ENCODE peak calls at places on chromosome 6, in five cellular contexts. One of them, this sample, is unnamed.

GRCh38 chr6:45786243-45786795 is 229.3 kb downstream of the CLIC5 start:
- DNase-seq in DMS79 treated with DMSO at 0.1 percent for 48 hours: peak
- DNase-seq in CD8-positive, alpha-beta T cell: no peak
- DNase-seq in foreskin fibroblast: peak
- DNase-seq in endothelial cell: no peak
- DNase-seq in this sample: peak

GRCh38 chr6:109628158-109629000 is 62.6 kb downstream of the AK9 start:
- DNase-seq in foreskin fibroblast: no peak
- DNase-seq in DMS79 treated with DMSO at 0.1 percent for 48 hours: no peak
- DNase-seq in CD8-positive, alpha-beta T cell: no peak
- DNase-seq in endothelial cell: no peak
- DNase-seq in this sample: no peak

GRCh38 chr6:13290335-13290734 is 38.0 kb downstream of the TBC1D7 start:
- DNase-seq in DMS79 treated with DMSO at 0.1 percent for 48 hours: no peak
- DNase-seq in CD8-positive, alpha-beta T cell: no peak
- DNase-seq in foreskin fibroblast: no peak
- DNase-seq in endothelial cell: no peak
- DNase-seq in this sample: no peak

GRCh38 chr6:10412948-10413849 is 1.7 kb downstream of the TFAP2A start:
- DNase-seq in endothelial cell: no peak
- DNase-seq in CD8-positive, alpha-beta T cell: no peak
- DNase-seq in DMS79 treated with DMSO at 0.1 percent for 48 hours: no peak
- DNase-seq in foreskin fibroblast: peak
- DNase-seq in this sample: peak

GRCh38 chr6:108961985-108962384 is 113.8 kb downstream of the ARMC2 start:
- DNase-seq in foreskin fibroblast: peak
- DNase-seq in endothelial cell: no peak
- DNase-seq in CD8-positive, alpha-beta T cell: no peak
- DNase-seq in DMS79 treated with DMSO at 0.1 percent for 48 hours: no peak
- DNase-seq in this sample: no peak

GRCh38 chr6:14187408-14187807 is 69.8 kb downstream of the CD83 start:
- DNase-seq in foreskin fibroblast: no peak
- DNase-seq in CD8-positive, alpha-beta T cell: no peak
- DNase-seq in DMS79 treated with DMSO at 0.1 percent for 48 hours: no peak
- DNase-seq in endothelial cell: no peak
- DNase-seq in this sample: no peak

GRCh38 chr6:84568971-84569370 is 195.4 kb downstream of the TBX18 start:
- DNase-seq in DMS79 treated with DMSO at 0.1 percent for 48 hours: no peak
- DNase-seq in endothelial cell: no peak
- DNase-seq in foreskin fibroblast: peak
- DNase-seq in CD8-positive, alpha-beta T cell: no peak
- DNase-seq in this sample: peak

GRCh38 chr6:453152-453551 is 61.6 kb downstream of the IRF4 start:
- DNase-seq in endothelial cell: no peak
- DNase-seq in DMS79 treated with DMSO at 0.1 percent for 48 hours: no peak
- DNase-seq in foreskin fibroblast: peak
- DNase-seq in CD8-positive, alpha-beta T cell: no peak
- DNase-seq in this sample: peak

GRCh38 chr6:132298344-132298949 is 102.8 kb downstream of the MOXD1 start:
- DNase-seq in endothelial cell: peak
- DNase-seq in CD8-positive, alpha-beta T cell: peak
- DNase-seq in DMS79 treated with DMSO at 0.1 percent for 48 hours: no peak
- DNase-seq in foreskin fibroblast: peak
- DNase-seq in this sample: peak

GRCh38 chr6:16976418-16977183 is 125.2 kb upstream of the STMND1 start:
- DNase-seq in endothelial cell: no peak
- DNase-seq in CD8-positive, alpha-beta T cell: no peak
- DNase-seq in foreskin fibroblast: no peak
- DNase-seq in DMS79 treated with DMSO at 0.1 percent for 48 hours: no peak
- DNase-seq in this sample: no peak

GRCh38 chr6:106518748-106519147 is 110.5 kb downstream of the RTN4IP1 start:
- DNase-seq in foreskin fibroblast: no peak
- DNase-seq in CD8-positive, alpha-beta T cell: no peak
- DNase-seq in endothelial cell: no peak
- DNase-seq in DMS79 treated with DMSO at 0.1 percent for 48 hours: no peak
- DNase-seq in this sample: no peak

GRCh38 chr6:135114355-135115145 is 59.9 kb upstream of the HBS1L start:
- DNase-seq in foreskin fibroblast: no peak
- DNase-seq in endothelial cell: no peak
- DNase-seq in CD8-positive, alpha-beta T cell: no peak
- DNase-seq in DMS79 treated with DMSO at 0.1 percent for 48 hours: no peak
- DNase-seq in this sample: no peak

GRCh38 chr6:26233608-26234420 is 131.2 kb upstream of the BTN3A2 start:
- DNase-seq in endothelial cell: no peak
- DNase-seq in DMS79 treated with DMSO at 0.1 percent for 48 hours: no peak
- DNase-seq in foreskin fibroblast: peak
- DNase-seq in CD8-positive, alpha-beta T cell: peak
- DNase-seq in this sample: no peak

GRCh38 chr6:130037207-130037811 is 18.9 kb downstream of the L3MBTL3 start:
- DNase-seq in foreskin fibroblast: peak
- DNase-seq in DMS79 treated with DMSO at 0.1 percent for 48 hours: no peak
- DNase-seq in endothelial cell: no peak
- DNase-seq in CD8-positive, alpha-beta T cell: no peak
- DNase-seq in this sample: no peak

GRCh38 chr6:72857791-72858190 is 235.9 kb downstream of the KCNQ5 start:
- DNase-seq in DMS79 treated with DMSO at 0.1 percent for 48 hours: no peak
- DNase-seq in foreskin fibroblast: peak
- DNase-seq in CD8-positive, alpha-beta T cell: no peak
- DNase-seq in endothelial cell: no peak
- DNase-seq in this sample: no peak

GRCh38 chr6:90231798-90232197 is 64.8 kb downstream of the BACH2 start:
- DNase-seq in endothelial cell: no peak
- DNase-seq in CD8-positive, alpha-beta T cell: no peak
- DNase-seq in foreskin fibroblast: no peak
- DNase-seq in DMS79 treated with DMSO at 0.1 percent for 48 hours: no peak
- DNase-seq in this sample: no peak

GRCh38 chr6:152189736-152190135 is 382.3 kb downstream of the ESR1 start:
- DNase-seq in foreskin fibroblast: peak
- DNase-seq in CD8-positive, alpha-beta T cell: no peak
- DNase-seq in DMS79 treated with DMSO at 0.1 percent for 48 hours: no peak
- DNase-seq in endothelial cell: no peak
- DNase-seq in this sample: no peak

GRCh38 chr6:37306026-37306425 is 47.8 kb upstream of the RNF8 start:
- DNase-seq in endothelial cell: no peak
- DNase-seq in foreskin fibroblast: no peak
- DNase-seq in DMS79 treated with DMSO at 0.1 percent for 48 hours: peak
- DNase-seq in CD8-positive, alpha-beta T cell: no peak
- DNase-seq in this sample: no peak

GRCh38 chr6:19193624-19194023 is 643.5 kb upstream of the ID4 start:
- DNase-seq in endothelial cell: no peak
- DNase-seq in CD8-positive, alpha-beta T cell: no peak
- DNase-seq in foreskin fibroblast: no peak
- DNase-seq in DMS79 treated with DMSO at 0.1 percent for 48 hours: no peak
- DNase-seq in this sample: no peak

GRCh38 chr6:148761532-148761951 is 14.7 kb downstream of the UST start:
- DNase-seq in foreskin fibroblast: peak
- DNase-seq in CD8-positive, alpha-beta T cell: peak
- DNase-seq in DMS79 treated with DMSO at 0.1 percent for 48 hours: peak
- DNase-seq in endothelial cell: no peak
- DNase-seq in this sample: no peak

GRCh38 chr6:31567531-31568370 is 4.3 kb upstream of the LTA start:
- DNase-seq in CD8-positive, alpha-beta T cell: no peak
- DNase-seq in DMS79 treated with DMSO at 0.1 percent for 48 hours: no peak
- DNase-seq in foreskin fibroblast: no peak
- DNase-seq in endothelial cell: no peak
- DNase-seq in this sample: no peak

GRCh38 chr6:29465279-29465678 is 8.3 kb downstream of the OR2H1 start:
- DNase-seq in endothelial cell: no peak
- DNase-seq in CD8-positive, alpha-beta T cell: no peak
- DNase-seq in foreskin fibroblast: no peak
- DNase-seq in DMS79 treated with DMSO at 0.1 percent for 48 hours: no peak
- DNase-seq in this sample: no peak

GRCh38 chr6:10720229-10720959 is 2.5 kb upstream of the TMEM14C start:
- DNase-seq in CD8-positive, alpha-beta T cell: peak
- DNase-seq in foreskin fibroblast: peak
- DNase-seq in endothelial cell: no peak
- DNase-seq in DMS79 treated with DMSO at 0.1 percent for 48 hours: peak
- DNase-seq in this sample: peak

GRCh38 chr6:119542037-119542436 is 192.5 kb upstream of the MAN1A1 start:
- DNase-seq in foreskin fibroblast: no peak
- DNase-seq in DMS79 treated with DMSO at 0.1 percent for 48 hours: no peak
- DNase-seq in CD8-positive, alpha-beta T cell: no peak
- DNase-seq in endothelial cell: no peak
- DNase-seq in this sample: no peak

GRCh38 chr6:147564556-147564955 is 56.1 kb downstream of the SAMD5 start:
- DNase-seq in foreskin fibroblast: peak
- DNase-seq in endothelial cell: no peak
- DNase-seq in DMS79 treated with DMSO at 0.1 percent for 48 hours: no peak
- DNase-seq in CD8-positive, alpha-beta T cell: no peak
- DNase-seq in this sample: no peak

GRCh38 chr6:20879526-20879925 is 345.3 kb downstream of the CDKAL1 start:
- DNase-seq in CD8-positive, alpha-beta T cell: no peak
- DNase-seq in DMS79 treated with DMSO at 0.1 percent for 48 hours: no peak
- DNase-seq in foreskin fibroblast: peak
- DNase-seq in endothelial cell: peak
- DNase-seq in this sample: no peak

GRCh38 chr6:110513001-110513400 is 36.6 kb upstream of the SLC22A16 start:
- DNase-seq in CD8-positive, alpha-beta T cell: no peak
- DNase-seq in DMS79 treated with DMSO at 0.1 percent for 48 hours: peak
- DNase-seq in foreskin fibroblast: peak
- DNase-seq in endothelial cell: no peak
- DNase-seq in this sample: peak

GRCh38 chr6:37262446-37263026 is 4.6 kb upstream of the TMEM217 start:
- DNase-seq in endothelial cell: no peak
- DNase-seq in CD8-positive, alpha-beta T cell: no peak
- DNase-seq in DMS79 treated with DMSO at 0.1 percent for 48 hours: no peak
- DNase-seq in foreskin fibroblast: no peak
- DNase-seq in this sample: peak

GRCh38 chr6:145756170-145756662 is 20.9 kb upstream of the EPM2A start:
- DNase-seq in endothelial cell: no peak
- DNase-seq in DMS79 treated with DMSO at 0.1 percent for 48 hours: peak
- DNase-seq in CD8-positive, alpha-beta T cell: no peak
- DNase-seq in foreskin fibroblast: peak
- DNase-seq in this sample: no peak

GRCh38 chr6:42088101-42088591 is 37.8 kb downstream of the TAF8 start:
- DNase-seq in foreskin fibroblast: peak
- DNase-seq in endothelial cell: no peak
- DNase-seq in CD8-positive, alpha-beta T cell: no peak
- DNase-seq in DMS79 treated with DMSO at 0.1 percent for 48 hours: no peak
- DNase-seq in this sample: no peak

GRCh38 chr6:16337280-16337975 is 99.0 kb downstream of the GMPR start:
- DNase-seq in endothelial cell: no peak
- DNase-seq in DMS79 treated with DMSO at 0.1 percent for 48 hours: no peak
- DNase-seq in CD8-positive, alpha-beta T cell: no peak
- DNase-seq in foreskin fibroblast: peak
- DNase-seq in this sample: no peak

GRCh38 chr6:127519469-127519785 is 292 bp upstream of the MTCL3 start:
- DNase-seq in foreskin fibroblast: no peak
- DNase-seq in CD8-positive, alpha-beta T cell: no peak
- DNase-seq in DMS79 treated with DMSO at 0.1 percent for 48 hours: no peak
- DNase-seq in endothelial cell: no peak
- DNase-seq in this sample: no peak

GRCh38 chr6:27882624-27883023 is 29.6 kb downstream of the OR2B2 start:
- DNase-seq in endothelial cell: no peak
- DNase-seq in CD8-positive, alpha-beta T cell: no peak
- DNase-seq in DMS79 treated with DMSO at 0.1 percent for 48 hours: no peak
- DNase-seq in foreskin fibroblast: no peak
- DNase-seq in this sample: no peak

GRCh38 chr6:138485586-138486248 is 13.6 kb downstream of the NHSL1 start:
- DNase-seq in CD8-positive, alpha-beta T cell: no peak
- DNase-seq in DMS79 treated with DMSO at 0.1 percent for 48 hours: no peak
- DNase-seq in foreskin fibroblast: no peak
- DNase-seq in endothelial cell: peak
- DNase-seq in this sample: no peak

GRCh38 chr6:169782966-169783760 is 31.7 kb downstream of the ERMARD start:
- DNase-seq in DMS79 treated with DMSO at 0.1 percent for 48 hours: no peak
- DNase-seq in CD8-positive, alpha-beta T cell: no peak
- DNase-seq in foreskin fibroblast: no peak
- DNase-seq in endothelial cell: no peak
- DNase-seq in this sample: no peak

GRCh38 chr6:34657037-34657306 is 39.6 kb downstream of the ILRUN start:
- DNase-seq in foreskin fibroblast: no peak
- DNase-seq in endothelial cell: no peak
- DNase-seq in CD8-positive, alpha-beta T cell: no peak
- DNase-seq in DMS79 treated with DMSO at 0.1 percent for 48 hours: no peak
- DNase-seq in this sample: no peak